ENCODE peak calls at places on chromosomes 3 and 15, in seven cellular contexts. L is activated CD8-positive, alpha-beta memory T cell treated with anti-CD3 and anti-CD28 coated beads for 1 hour; I is fibroblast of mammary gland; X is left ventricle myocardium inferior; T is activated T-cell treated with anti-CD3 and anti-CD28 coated beads for 24 hours; M is anterior cingulate cortex; R is pancreas. A is an unnamed sample.
A peak's percentile ranks its signal among the peaks of the same experiment; 100 is the strongest.

GRCh38 chr15:61889706-61890105 is 170.5 kb downstream of the VPS13C start:
- DNase-seq in L (no peak), I (no peak), X (no peak), T (no peak), M (no peak), R (no peak), A (no peak)

GRCh38 chr15:73941044-73941443 is 14.8 kb downstream of the LOXL1 start:
- DNase-seq in L (no peak), I (peak; percentile 97), X (peak; percentile 12), T (no peak), M (no peak), R (no peak), A (no peak)

GRCh38 chr3:152471814-152472605 is 203.3 kb downstream of the MBNL1 start:
- DNase-seq in L (peak; percentile 36), I (peak; percentile 77), X (peak; percentile 31), T (peak; percentile 48), M (peak; percentile 36), R (peak; percentile 67), A (peak; percentile 28)

GRCh38 chr3:25592510-25592968 is 72.2 kb downstream of the TOP2B start:
- DNase-seq in L (no peak), I (peak; percentile 84), X (peak; percentile 55), T (no peak), M (no peak), R (no peak), A (no peak)

GRCh38 chr3:69871868-69872267 is 127.7 kb upstream of the SAMMSON start:
- DNase-seq in L (no peak), I (no peak), X (no peak), T (no peak), M (no peak), R (no peak), A (no peak)

GRCh38 chr15:50064674-50065073 is 54.4 kb downstream of the ATP8B4 start:
- DNase-seq in L (no peak), I (no peak), X (no peak), T (no peak), M (no peak), R (no peak), A (no peak)

GRCh38 chr3:105502333-105502732 is 135.6 kb downstream of the ALCAM start:
- DNase-seq in L (no peak), I (no peak), X (no peak), T (no peak), M (no peak), R (no peak), A (no peak)

GRCh38 chr15:90165659-90166489 is 35.3 kb upstream of the SEMA4B start:
- DNase-seq in L (no peak), I (peak; percentile 99), X (no peak), T (peak; percentile 35), M (no peak), R (peak; percentile 91), A (peak; percentile 93)

GRCh38 chr3:163450684-163451083 is 1627.6 kb downstream of the SI start:
- DNase-seq in L (no peak), I (no peak), X (no peak), T (no peak), M (no peak), R (no peak), A (no peak)

A was measured in prostate gland.